ENCODE peak calls at places on chromosomes 3 and 15, in five cellular contexts. N is Panc1, D is lower leg skin, G is dorsolateral prefrontal cortex, F is tibial nerve. B is an unnamed sample.

GRCh38 chr15:95929232-95929846 is 401.2 kb upstream of the NR2F2 start:
- DNase-seq in N (no peak), D (no peak), G (no peak), F (no peak), B (peak)

GRCh38 chr3:72303926-72304325 is 519.0 kb upstream of the PROK2 start:
- DNase-seq in N (no peak), D (no peak), G (no peak), F (no peak), B (peak)

GRCh38 chr15:89377842-89378698 is 43.4 kb upstream of the POLG start:
- DNase-seq in N (no peak), D (peak), G (peak), F (no peak), B (no peak)

GRCh38 chr3:71450162-71450561 is 133.4 kb downstream of the FOXP1 start:
- DNase-seq in N (no peak), D (no peak), G (no peak), F (no peak), B (no peak)

GRCh38 chr3:61938878-61939549 is 377.6 kb downstream of the PTPRG start:
- DNase-seq in N (no peak), D (no peak), G (no peak), F (no peak), B (no peak)

GRCh38 chr3:103127737-103128136 is 692.9 kb downstream of the ZPLD1 start:
- DNase-seq in N (no peak), D (no peak), G (no peak), F (no peak), B (no peak)

GRCh38 chr3:42895332-42895868 is 10.5 kb upstream of the ZNF662 start:
- DNase-seq in N (no peak), D (no peak), G (no peak), F (no peak), B (no peak)

GRCh38 chr15:38534691-38535090 is 29.9 kb downstream of the RASGRP1 start:
- DNase-seq in N (no peak), D (no peak), G (no peak), F (no peak), B (no peak)

GRCh38 chr15:98382139-98382538 is 266.2 kb upstream of the IGF1R start:
- DNase-seq in N (no peak), D (no peak), G (no peak), F (no peak), B (no peak)

GRCh38 chr3:111541911-111542483 is at the start of gene CD96:
- DNase-seq in N (no peak), D (no peak), G (no peak), F (no peak), B (no peak)

GRCh38 chr3:188617270-188617669 is 463.3 kb downstream of the LPP start:
- DNase-seq in N (no peak), D (no peak), G (no peak), F (no peak), B (no peak)

GRCh38 chr3:4774531-4774930 is 204.7 kb upstream of the BHLHE40 start:
- DNase-seq in N (no peak), D (no peak), G (no peak), F (no peak), B (no peak)

DNA sequence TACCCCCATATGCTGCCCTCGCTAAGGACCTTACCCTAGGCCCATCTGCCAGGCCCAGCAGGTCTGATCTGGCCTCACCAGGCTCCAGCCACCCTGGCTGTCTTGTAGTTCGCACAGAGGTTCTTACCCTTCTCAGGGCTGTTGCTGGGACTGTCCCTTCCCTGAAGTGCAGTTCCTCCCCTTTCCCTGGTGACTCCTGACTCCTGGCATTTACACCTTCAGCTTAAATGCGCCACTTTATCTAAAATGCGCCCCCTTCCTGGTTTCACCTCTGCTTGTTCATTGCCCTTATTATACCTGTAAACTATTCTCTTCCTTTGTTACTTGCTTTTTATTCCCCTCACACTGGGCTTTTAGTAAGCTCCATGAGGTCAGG is 835 bp upstream of the TTLL3 start:
- DNase-seq in N (no peak), D (no peak), G (no peak), F (no peak), B (no peak)
- H3K4me3 ChIP-seq in N (peak), D (no peak), G (peak), F (peak), B (peak)

GRCh38 chr15:100925480-100925879 is 6.3 kb downstream of the LRRK1 start:
- DNase-seq in N (no peak), D (no peak), G (no peak), F (no peak), B (no peak)

GRCh38 chr15:100926971-100927756 is 8.0 kb downstream of the LRRK1 start:
- DNase-seq in N (no peak), D (no peak), G (no peak), F (no peak), B (no peak)

GRCh38 chr15:100924436-100924835 is 5.3 kb downstream of the LRRK1 start:
- DNase-seq in N (no peak), D (no peak), G (no peak), F (no peak), B (no peak)

GRCh38 chr15:100923902-100924301 is 4.7 kb downstream of the LRRK1 start:
- DNase-seq in N (no peak), D (no peak), G (no peak), F (no peak), B (no peak)

DNA sequence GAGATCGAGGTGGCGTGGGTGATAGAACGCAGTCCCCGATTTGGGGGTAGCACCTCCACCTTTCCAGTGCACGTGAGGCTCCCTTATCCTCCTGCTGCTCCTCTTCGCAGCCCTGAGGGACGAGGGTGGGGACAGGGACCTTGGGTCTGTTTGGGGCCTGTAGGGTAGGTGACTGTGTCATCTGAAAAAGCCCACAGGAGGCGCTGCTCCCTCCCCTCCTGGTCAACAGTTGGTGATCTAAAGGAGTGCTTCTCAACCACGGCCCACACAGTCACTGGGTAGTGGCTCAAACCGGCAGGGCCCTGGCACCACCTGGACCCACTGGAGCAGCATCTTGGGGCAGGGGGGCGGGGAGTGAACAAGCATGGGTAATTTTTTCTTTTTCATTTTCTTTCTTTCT is 7.1 kb downstream of the LRRK1 start:
- DNase-seq in N (no peak), D (no peak), G (no peak), F (no peak), B (no peak)
- H3K4me3 ChIP-seq in N (no peak), D (no peak), G (no peak), F (no peak), B (no peak)

DNA sequence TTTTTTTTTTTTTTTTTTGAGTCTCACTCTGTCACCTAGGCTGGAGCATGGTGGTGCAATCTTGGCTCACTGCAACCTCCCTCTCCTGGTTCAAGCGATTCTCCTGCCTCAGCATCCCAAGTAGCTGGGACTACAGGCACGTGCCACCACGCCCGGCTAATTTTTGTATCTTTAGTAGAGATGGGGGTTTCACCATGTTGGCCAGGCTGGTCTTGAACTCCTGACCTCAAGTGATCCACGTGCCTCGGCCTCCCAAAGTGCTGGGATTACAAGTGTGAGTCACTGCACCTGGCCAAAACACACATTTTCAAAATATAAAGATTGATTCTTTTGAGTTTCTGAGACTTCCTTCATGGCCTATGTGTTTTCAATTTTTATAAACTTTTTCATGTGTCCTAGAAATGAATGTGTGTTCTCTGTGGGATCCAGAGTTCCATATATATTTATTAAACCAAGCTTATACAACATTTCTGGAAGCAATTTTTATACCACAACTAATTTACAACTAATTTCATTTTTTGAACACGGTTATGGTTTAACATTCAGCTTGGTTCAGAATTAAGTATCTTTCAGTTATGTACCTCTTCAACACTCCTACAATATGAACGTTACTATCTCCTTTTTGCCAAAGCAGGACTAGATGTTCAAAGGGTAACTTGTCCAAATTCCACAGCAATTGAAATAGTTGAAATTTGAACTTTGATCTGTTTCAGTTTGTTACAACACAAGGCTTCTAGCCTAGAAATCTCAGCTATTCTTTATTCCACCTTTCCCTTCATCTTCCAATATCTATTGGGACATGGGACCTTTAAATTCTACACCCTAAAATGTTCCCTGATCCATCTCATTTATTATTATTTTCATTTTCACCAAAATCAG is 1.5 kb downstream of the ACAD11 start:
- DNase-seq in N (no peak), D (no peak), G (no peak), F (no peak), B (no peak)
- H3K4me3 ChIP-seq in N (peak), D (no peak), G (peak), F (no peak), B (no peak)

GRCh38 chr3:64687381-64687780 is 419 bp downstream of the ADAMTS9 start:
- DNase-seq in N (no peak), D (no peak), G (no peak), F (no peak), B (no peak)

GRCh38 chr3:64685331-64685799 is 2.4 kb downstream of the ADAMTS9 start:
- DNase-seq in N (no peak), D (peak), G (no peak), F (no peak), B (no peak)

GRCh38 chr3:64685800-64686445 is 1.9 kb downstream of the ADAMTS9 start:
- DNase-seq in N (no peak), D (peak), G (peak), F (peak), B (peak)

GRCh38 chr3:64687781-64688515 is at the start of gene ADAMTS9:
- DNase-seq in N (no peak), D (peak), G (peak), F (peak), B (no peak)

GRCh38 chr3:64686446-64686908 is 1.3 kb downstream of the ADAMTS9 start:
- DNase-seq in N (no peak), D (no peak), G (no peak), F (no peak), B (no peak)
- H3K4me3 ChIP-seq in N (peak), D (peak), G (peak), F (peak), B (peak)

GRCh38 chr3:117696871-117697270 is 987.3 kb downstream of the TUSC7 start:
- DNase-seq in N (no peak), D (no peak), G (no peak), F (no peak), B (no peak)
- H3K4me3 ChIP-seq in N (no peak), D (no peak), G (no peak), F (no peak), B (no peak)

GRCh38 chr3:50221051-50221412 is 15.0 kb upstream of the GNAI2 start:
- DNase-seq in N (no peak), D (no peak), G (no peak), F (no peak), B (no peak)
- H3K4me3 ChIP-seq in N (no peak), D (no peak), G (no peak), F (no peak), B (no peak)

GRCh38 chr3:194484614-194485013 is 2.2 kb downstream of the ATP13A3 start:
- DNase-seq in N (no peak), D (no peak), G (no peak), F (no peak), B (no peak)
- H3K4me3 ChIP-seq in N (peak), D (no peak), G (peak), F (peak), B (peak)

GRCh38 chr3:15287565-15288330 is 44.6 kb downstream of the SH3BP5 start:
- DNase-seq in N (no peak), D (peak), G (no peak), F (peak), B (no peak)

GRCh38 chr3:15283702-15284101 is 48.7 kb downstream of the SH3BP5 start:
- DNase-seq in N (no peak), D (no peak), G (no peak), F (no peak), B (no peak)

GRCh38 chr3:15288331-15288726 is 44.1 kb downstream of the SH3BP5 start:
- DNase-seq in N (no peak), D (no peak), G (no peak), F (no peak), B (no peak)

GRCh38 chr3:15284121-15284889 is 48.1 kb downstream of the SH3BP5 start:
- DNase-seq in N (no peak), D (no peak), G (no peak), F (no peak), B (no peak)

GRCh38 chr3:15286022-15286421 is 46.4 kb downstream of the SH3BP5 start:
- DNase-seq in N (no peak), D (no peak), G (no peak), F (no peak), B (no peak)
- H3K4me3 ChIP-seq in N (no peak), D (no peak), G (no peak), F (no peak), B (no peak)

B was measured in retinal pigment epithelial cell.